ENCODE peak calls at places on chromosomes 2 and 18, in seven cellular contexts. K is Calu3; G is astrocyte of the spinal cord; E is nephron progenitor cell; B is colonic mucosa; S is CD4-positive, alpha-beta T cell; P is fibroblast of mammary gland. Q is an unnamed sample.

GRCh38 chr2:237137626-237138323 is 52.1 kb downstream of the COPS8 start:
- DNase-seq in K (no peak), G (no peak), E (no peak), B (no peak), S (no peak), P (no peak), Q (no peak)

GRCh38 chr2:54859997-54860701 is 136.7 kb downstream of the EML6 start:
- DNase-seq in K (peak), G (peak), E (no peak), B (no peak), S (no peak), P (peak), Q (no peak)

GRCh38 chr2:106124787-106125549 is 69.1 kb downstream of the UXS1 start:
- DNase-seq in K (peak), G (no peak), E (no peak), B (no peak), S (no peak), P (no peak), Q (no peak)

GRCh38 chr2:160695402-160696060 is 201.9 kb upstream of the RBMS1 start:
- DNase-seq in K (no peak), G (peak), E (no peak), B (no peak), S (no peak), P (peak), Q (no peak)

GRCh38 chr18:48774941-48775340 is 175.8 kb downstream of the SMAD7 start:
- DNase-seq in K (no peak), G (no peak), E (no peak), B (no peak), S (no peak), P (no peak), Q (no peak)

GRCh38 chr2:74671479-74671878 is 17.4 kb downstream of the SEMA4F start:
- DNase-seq in K (no peak), G (peak), E (no peak), B (no peak), S (no peak), P (peak), Q (no peak)

GRCh38 chr2:108145551-108145950 is 94.2 kb upstream of the SULT1C3 start:
- DNase-seq in K (no peak), G (peak), E (no peak), B (no peak), S (no peak), P (peak), Q (no peak)

GRCh38 chr2:200275281-200276103 is 31.0 kb upstream of the SPATS2L start:
- DNase-seq in K (no peak), G (no peak), E (no peak), B (no peak), S (no peak), P (no peak), Q (no peak)

GRCh38 chr2:20450201-20451108 is 3.6 kb downstream of the RHOB start:
- DNase-seq in K (peak), G (peak), E (no peak), B (peak), S (no peak), P (peak), Q (no peak)

GRCh38 chr2:83817511-83817910 is 641.6 kb downstream of the SUCLG1 start:
- DNase-seq in K (no peak), G (no peak), E (no peak), B (no peak), S (no peak), P (no peak), Q (no peak)

GRCh38 chr2:37146062-37146461 is 10.7 kb downstream of the EIF2AK2 start:
- DNase-seq in K (no peak), G (no peak), E (no peak), B (no peak), S (no peak), P (no peak), Q (no peak)

GRCh38 chr2:154015233-154015632 is 143.5 kb downstream of the GALNT13 start:
- DNase-seq in K (no peak), G (no peak), E (no peak), B (no peak), S (no peak), P (no peak), Q (no peak)

GRCh38 chr18:61949946-61950345 is 57.1 kb upstream of the RNF152 start:
- DNase-seq in K (no peak), G (peak), E (no peak), B (no peak), S (no peak), P (peak), Q (no peak)

GRCh38 chr2:144330951-144331651 is 188.8 kb downstream of the ZEB2 start:
- DNase-seq in K (no peak), G (peak), E (peak), B (no peak), S (no peak), P (peak), Q (no peak)

GRCh38 chr2:105655244-105655643 is 89.5 kb upstream of the NCK2 start:
- DNase-seq in K (no peak), G (no peak), E (no peak), B (no peak), S (no peak), P (no peak), Q (no peak)

GRCh38 chr2:187319441-187320108 is 128.5 kb downstream of the CALCRL start:
- DNase-seq in K (no peak), G (peak), E (no peak), B (no peak), S (no peak), P (peak), Q (no peak)

GRCh38 chr2:14634885-14635871 is 2.7 kb downstream of the LRATD1 start:
- DNase-seq in K (peak), G (peak), E (peak), B (peak), S (no peak), P (peak), Q (peak)

GRCh38 chr2:205785507-205786222 is 103.4 kb downstream of the NRP2 start:
- DNase-seq in K (no peak), G (no peak), E (no peak), B (no peak), S (no peak), P (no peak), Q (no peak)

GRCh38 chr18:80108122-80108536 is 933 bp upstream of the ADNP2 start:
- DNase-seq in K (no peak), G (no peak), E (no peak), B (no peak), S (no peak), P (no peak), Q (no peak)

GRCh38 chr18:54626779-54627178 is 35.7 kb downstream of the DYNAP start:
- DNase-seq in K (no peak), G (no peak), E (no peak), B (no peak), S (no peak), P (no peak), Q (no peak)

GRCh38 chr18:54616220-54616848 is 25.3 kb downstream of the DYNAP start:
- DNase-seq in K (no peak), G (no peak), E (no peak), B (no peak), S (no peak), P (no peak), Q (peak)

GRCh38 chr18:54622084-54622483 is 31.0 kb downstream of the DYNAP start:
- DNase-seq in K (no peak), G (no peak), E (no peak), B (no peak), S (no peak), P (no peak), Q (no peak)
- TF ChIP-seq CTCF in K (no peak), G (peak), E (peak), B (no peak), S (no peak), P (peak), Q (no peak)

GRCh38 chr2:241507430-241508239 is 749 bp downstream of the STK25 start:
- DNase-seq in K (peak), G (peak), E (peak), B (no peak), S (peak), P (peak), Q (peak)
- TF ChIP-seq CTCF in K (no peak), G (peak), E (peak), B (no peak), S (no peak), P (no peak), Q (peak)

DNA sequence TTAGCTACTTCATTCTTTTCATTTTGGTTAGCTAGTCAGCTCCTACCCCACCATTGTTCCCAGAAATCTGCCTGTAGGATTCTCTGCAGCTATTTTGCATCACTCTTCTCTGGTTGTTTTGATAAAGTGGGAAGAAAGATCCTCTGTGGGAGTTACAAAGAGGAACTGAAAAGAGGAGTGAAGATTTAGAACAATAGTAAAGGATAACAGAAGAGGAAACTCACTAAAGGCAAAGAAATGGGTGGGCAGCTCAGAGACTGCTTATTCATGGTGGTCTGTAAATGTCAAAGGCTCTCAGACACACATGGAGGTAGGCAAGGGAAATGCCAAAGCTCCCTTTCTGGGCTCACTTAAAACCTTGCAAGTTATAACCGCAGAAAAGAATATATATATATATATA is 17.2 kb upstream of the CD207 start:
- DNase-seq in K (no peak), G (no peak), E (no peak), B (no peak), S (no peak), P (no peak), Q (no peak)
- TF ChIP-seq CTCF in K (no peak), G (no peak), E (no peak), B (no peak), S (no peak), P (no peak), Q (no peak)

GRCh38 chr2:4763009-4763408 is 929.2 kb upstream of the SOX11 start:
- DNase-seq in K (no peak), G (peak), E (peak), B (no peak), S (no peak), P (no peak), Q (no peak)
- TF ChIP-seq CTCF in K (no peak), G (peak), E (peak), B (no peak), S (no peak), P (no peak), Q (no peak)

GRCh38 chr18:72091369-72091768 is 452.8 kb downstream of the CBLN2 start:
- DNase-seq in K (no peak), G (no peak), E (no peak), B (no peak), S (no peak), P (no peak), Q (no peak)

GRCh38 chr18:72089432-72089831 is 454.7 kb downstream of the CBLN2 start:
- DNase-seq in K (no peak), G (no peak), E (no peak), B (no peak), S (no peak), P (no peak), Q (no peak)

DNA sequence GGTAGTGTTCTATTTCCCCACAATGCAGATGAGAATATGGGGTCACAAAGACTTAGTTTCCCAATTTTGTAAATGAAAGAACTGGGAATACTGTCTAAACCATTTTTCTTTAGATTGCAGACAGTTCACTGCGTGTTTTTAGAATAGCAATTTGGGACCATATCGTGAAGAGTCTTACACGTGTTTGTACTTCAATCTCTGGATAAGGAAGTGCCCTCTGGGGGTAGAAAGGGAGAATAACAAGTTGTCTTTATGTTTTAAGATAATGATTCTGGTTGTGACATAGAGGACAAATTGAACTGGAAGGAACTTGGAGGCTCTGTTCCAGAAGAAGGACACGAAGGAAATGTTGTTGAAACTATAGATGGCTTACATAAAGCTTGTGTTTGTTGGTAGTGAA is 457.7 kb downstream of the CBLN2 start:
- DNase-seq in K (no peak), G (peak), E (no peak), B (no peak), S (no peak), P (peak), Q (no peak)
- TF ChIP-seq CTCF in K (peak), G (peak), E (peak), B (no peak), S (peak), P (peak), Q (no peak)

GRCh38 chr2:929965-930364 is 20.7 kb upstream of the SNTG2 start:
- DNase-seq in K (no peak), G (no peak), E (no peak), B (no peak), S (no peak), P (no peak), Q (no peak)

GRCh38 chr2:937530-937929 is 13.1 kb upstream of the SNTG2 start:
- DNase-seq in K (no peak), G (peak), E (no peak), B (no peak), S (no peak), P (peak), Q (no peak)

GRCh38 chr2:932320-933221 is 18.1 kb upstream of the SNTG2 start:
- DNase-seq in K (no peak), G (no peak), E (no peak), B (no peak), S (no peak), P (no peak), Q (no peak)

GRCh38 chr2:930935-931334 is 19.7 kb upstream of the SNTG2 start:
- DNase-seq in K (no peak), G (no peak), E (no peak), B (no peak), S (no peak), P (no peak), Q (no peak)

DNA sequence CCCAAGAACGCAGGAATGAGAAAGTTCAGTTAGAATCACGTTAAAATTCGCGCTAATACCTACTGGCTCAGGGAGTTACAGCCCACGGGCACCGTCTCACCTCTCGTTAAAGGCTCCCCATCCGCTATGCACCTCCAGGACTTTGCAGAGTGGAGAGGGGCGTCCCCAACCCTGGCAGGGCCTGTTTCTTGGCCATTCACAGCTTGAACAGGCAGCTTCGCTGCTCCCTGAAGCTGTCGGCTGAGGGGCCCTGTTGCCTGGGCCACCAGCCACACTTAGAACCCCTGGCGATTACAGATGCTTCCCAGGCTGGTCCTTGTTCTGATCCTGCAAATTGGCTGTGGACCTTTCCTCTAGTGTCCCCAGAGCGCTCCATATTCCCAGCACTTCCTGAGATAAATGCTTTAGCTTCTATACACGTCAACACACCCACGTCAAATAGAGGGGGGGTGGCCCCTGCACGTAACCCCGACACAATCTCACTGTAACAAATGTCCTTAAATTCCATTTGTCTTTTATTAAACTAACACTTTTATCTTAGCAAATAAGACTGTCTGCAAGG is 16.8 kb upstream of the SNTG2 start:
- DNase-seq in K (no peak), G (no peak), E (no peak), B (no peak), S (no peak), P (peak), Q (no peak)
- TF ChIP-seq CTCF in K (no peak), G (no peak), E (no peak), B (no peak), S (no peak), P (no peak), Q (no peak)

DNA sequence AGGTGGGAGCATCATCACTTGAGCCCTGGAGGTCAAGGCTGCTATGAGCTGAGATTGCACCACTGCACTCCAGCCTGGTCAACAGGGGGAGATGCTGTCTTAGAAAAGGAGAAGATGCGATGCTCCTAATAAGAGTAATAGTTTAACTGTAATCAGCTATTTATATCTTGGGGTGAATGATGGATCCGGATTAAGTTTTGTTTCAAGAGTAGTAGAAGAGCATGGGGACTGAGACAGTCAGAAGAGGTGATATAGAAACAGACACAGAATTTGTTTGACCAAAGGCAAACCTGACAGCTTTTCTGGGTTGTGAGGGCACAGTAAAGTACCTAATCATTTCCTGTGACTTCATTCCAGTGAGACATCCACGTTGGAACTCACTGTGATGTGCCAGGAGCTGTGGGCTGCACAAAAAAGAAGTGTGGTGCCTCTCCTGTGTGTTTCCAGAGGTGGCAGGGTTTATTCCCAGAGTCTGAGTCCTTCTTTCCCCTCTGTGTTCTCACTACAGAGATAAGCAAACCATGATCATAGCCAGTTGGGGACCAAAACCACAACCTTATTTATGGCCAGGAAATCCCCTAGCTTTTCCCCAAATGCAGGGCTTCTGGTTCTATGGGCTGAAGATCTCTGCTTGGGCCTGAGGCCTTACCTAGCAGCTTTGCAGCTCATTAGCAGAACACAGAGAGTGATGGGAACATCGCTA is 113.7 kb downstream of the XRCC5 start:
- DNase-seq in K (no peak), G (peak), E (no peak), B (no peak), S (no peak), P (peak), Q (peak)
- TF ChIP-seq CTCF in K (no peak), G (peak), E (peak), B (no peak), S (no peak), P (peak), Q (peak)

DNA sequence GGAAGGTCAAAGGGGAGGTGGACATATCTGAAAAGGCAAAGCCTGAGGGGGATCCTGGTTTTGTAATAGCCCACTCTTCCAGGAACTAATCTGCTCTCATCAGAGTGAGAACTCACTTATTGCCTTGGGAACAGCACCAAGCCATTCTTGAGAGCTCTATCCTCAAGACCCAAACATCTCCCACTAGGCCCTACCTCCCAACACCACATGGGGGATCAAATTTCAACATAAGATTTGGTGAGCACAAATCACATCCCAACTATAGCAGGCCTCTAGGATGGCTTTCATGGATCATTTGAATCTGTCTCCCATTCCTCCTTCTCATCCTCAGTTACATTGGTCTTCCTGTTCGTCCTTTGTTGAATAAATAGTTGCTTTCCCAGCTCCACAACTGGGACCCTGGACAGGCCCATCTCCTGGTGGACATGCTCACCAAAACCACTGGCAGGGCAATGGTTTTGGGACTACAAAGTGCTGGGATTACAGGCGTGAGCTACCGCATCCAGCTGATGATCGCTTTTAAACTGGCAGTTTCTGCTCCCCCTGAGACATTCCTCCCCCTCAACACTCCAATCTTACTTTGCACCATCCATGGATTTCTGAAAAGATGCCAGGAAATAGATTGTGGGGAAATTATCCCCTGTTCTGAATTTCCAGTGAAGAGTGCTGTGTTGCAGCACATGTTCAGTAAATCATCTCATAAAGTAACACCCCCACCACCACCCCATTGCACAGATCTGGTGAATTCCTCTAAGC is 42.6 kb downstream of the MCFD2 start:
- DNase-seq in K (no peak), G (no peak), E (no peak), B (no peak), S (no peak), P (peak), Q (no peak)
- TF ChIP-seq CTCF in K (no peak), G (no peak), E (no peak), B (no peak), S (no peak), P (no peak), Q (no peak)

GRCh38 chr2:128681351-128681906 is 362.8 kb upstream of the HS6ST1 start:
- DNase-seq in K (no peak), G (no peak), E (no peak), B (peak), S (no peak), P (no peak), Q (no peak)
- TF ChIP-seq CTCF in K (no peak), G (no peak), E (no peak), B (no peak), S (no peak), P (no peak), Q (no peak)

GRCh38 chr2:52512760-52513159 is 1254.8 kb upstream of the CHAC2 start:
- DNase-seq in K (no peak), G (no peak), E (no peak), B (no peak), S (no peak), P (no peak), Q (no peak)

GRCh38 chr2:52520646-52521045 is 1247.0 kb upstream of the CHAC2 start:
- DNase-seq in K (no peak), G (no peak), E (no peak), B (no peak), S (no peak), P (no peak), Q (no peak)

GRCh38 chr2:52518673-52519072 is 1248.9 kb upstream of the CHAC2 start:
- DNase-seq in K (no peak), G (no peak), E (no peak), B (no peak), S (no peak), P (no peak), Q (no peak)
- TF ChIP-seq CTCF in K (no peak), G (no peak), E (no peak), B (no peak), S (no peak), P (no peak), Q (no peak)